ENCODE peak calls at places on chromosomes 7 and 10, in six cellular contexts. One of them, this sample, is unnamed.

GRCh38 chr7:20407585-20408466 is 77.1 kb downstream of the ITGB8 start:
- DNase-seq in A673: peak
- DNase-seq in tibial artery: peak
- DNase-seq in CD8-positive, alpha-beta memory T cell: no peak
- DNase-seq in ovary: peak
- DNase-seq in AG04450: no peak
- DNase-seq in this sample: no peak

GRCh38 chr7:54992876-54993490 is 25.8 kb upstream of the EGFR start:
- DNase-seq in CD8-positive, alpha-beta memory T cell: no peak
- DNase-seq in A673: no peak
- DNase-seq in tibial artery: no peak
- DNase-seq in AG04450: no peak
- DNase-seq in ovary: no peak
- DNase-seq in this sample: no peak

GRCh38 chr7:10724449-10724848 is 249.2 kb upstream of the PHF14 start:
- DNase-seq in tibial artery: no peak
- DNase-seq in ovary: no peak
- DNase-seq in CD8-positive, alpha-beta memory T cell: no peak
- DNase-seq in A673: no peak
- DNase-seq in AG04450: no peak
- DNase-seq in this sample: no peak

GRCh38 chr10:132296671-132297443 is 10.9 kb downstream of the STK32C start:
- DNase-seq in tibial artery: no peak
- DNase-seq in ovary: no peak
- DNase-seq in AG04450: no peak
- DNase-seq in CD8-positive, alpha-beta memory T cell: no peak
- DNase-seq in A673: no peak
- DNase-seq in this sample: peak

GRCh38 chr10:47073967-47074366 is 162.7 kb downstream of the PTPN20 start:
- DNase-seq in CD8-positive, alpha-beta memory T cell: no peak
- DNase-seq in A673: no peak
- DNase-seq in tibial artery: no peak
- DNase-seq in AG04450: no peak
- DNase-seq in ovary: no peak
- DNase-seq in this sample: no peak

GRCh38 chr7:77982926-77983550 is 184.5 kb downstream of the PHTF2 start:
- DNase-seq in CD8-positive, alpha-beta memory T cell: no peak
- DNase-seq in AG04450: no peak
- DNase-seq in ovary: no peak
- DNase-seq in tibial artery: no peak
- DNase-seq in A673: peak
- DNase-seq in this sample: no peak

GRCh38 chr10:91340613-91341362 is 69.4 kb upstream of the HECTD2 start:
- DNase-seq in AG04450: peak
- DNase-seq in A673: peak
- DNase-seq in tibial artery: peak
- DNase-seq in CD8-positive, alpha-beta memory T cell: no peak
- DNase-seq in ovary: no peak
- DNase-seq in this sample: no peak

GRCh38 chr7:127396184-127396583 is 3.7 kb upstream of the ZNF800 start:
- DNase-seq in tibial artery: no peak
- DNase-seq in A673: peak
- DNase-seq in CD8-positive, alpha-beta memory T cell: no peak
- DNase-seq in AG04450: no peak
- DNase-seq in ovary: no peak
- DNase-seq in this sample: no peak

GRCh38 chr10:104581884-104582603 is 59.0 kb upstream of the SORCS3 start:
- DNase-seq in ovary: no peak
- DNase-seq in tibial artery: no peak
- DNase-seq in CD8-positive, alpha-beta memory T cell: no peak
- DNase-seq in AG04450: peak
- DNase-seq in A673: no peak
- DNase-seq in this sample: no peak

GRCh38 chr10:3976718-3977117 is 191.7 kb upstream of the KLF6 start:
- DNase-seq in ovary: no peak
- DNase-seq in A673: no peak
- DNase-seq in CD8-positive, alpha-beta memory T cell: no peak
- DNase-seq in tibial artery: no peak
- DNase-seq in AG04450: no peak
- DNase-seq in this sample: no peak

GRCh38 chr7:47758546-47758945 is 176.6 kb upstream of the TNS3 start:
- DNase-seq in AG04450: no peak
- DNase-seq in A673: no peak
- DNase-seq in ovary: peak
- DNase-seq in tibial artery: peak
- DNase-seq in CD8-positive, alpha-beta memory T cell: no peak
- DNase-seq in this sample: no peak

GRCh38 chr10:11705687-11706086 is 36.5 kb upstream of the ECHDC3 start:
- DNase-seq in AG04450: no peak
- DNase-seq in A673: no peak
- DNase-seq in tibial artery: no peak
- DNase-seq in ovary: no peak
- DNase-seq in CD8-positive, alpha-beta memory T cell: no peak
- DNase-seq in this sample: no peak

GRCh38 chr10:88125766-88126165 is 262.3 kb downstream of the PTEN start:
- DNase-seq in ovary: no peak
- DNase-seq in A673: no peak
- DNase-seq in AG04450: no peak
- DNase-seq in tibial artery: no peak
- DNase-seq in CD8-positive, alpha-beta memory T cell: no peak
- DNase-seq in this sample: no peak

GRCh38 chr7:30705596-30705995 is 23.3 kb upstream of the CRHR2 start:
- DNase-seq in AG04450: no peak
- DNase-seq in ovary: no peak
- DNase-seq in tibial artery: no peak
- DNase-seq in CD8-positive, alpha-beta memory T cell: no peak
- DNase-seq in A673: no peak
- DNase-seq in this sample: peak

GRCh38 chr7:123782071-123782798 is 33.4 kb upstream of the WASL start:
- DNase-seq in ovary: no peak
- DNase-seq in A673: no peak
- DNase-seq in tibial artery: no peak
- DNase-seq in CD8-positive, alpha-beta memory T cell: no peak
- DNase-seq in AG04450: no peak
- DNase-seq in this sample: no peak

DNA sequence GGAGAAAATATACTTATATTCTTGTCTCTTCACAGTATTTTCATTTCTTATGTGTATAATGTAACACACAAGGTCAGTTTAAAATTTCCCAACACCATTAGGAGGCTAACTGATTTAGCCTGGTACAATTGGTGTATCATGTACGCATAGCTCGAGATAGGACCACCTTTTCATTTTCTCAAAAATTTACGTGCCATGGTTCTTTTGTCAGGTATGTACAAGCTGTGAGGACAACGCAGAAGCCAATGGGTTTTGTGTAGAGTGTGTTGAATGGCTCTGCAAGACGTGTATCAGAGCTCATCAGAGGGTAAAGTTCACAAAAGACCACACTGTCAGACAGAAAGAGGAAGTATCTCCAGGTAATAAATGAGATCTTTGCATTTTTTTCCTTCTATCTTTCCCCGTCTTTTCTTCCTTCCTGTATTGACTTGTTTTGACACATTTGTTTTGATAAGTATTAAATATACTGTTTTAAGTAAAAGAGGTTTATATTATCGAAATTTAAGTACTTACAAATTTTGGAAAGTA is 55.0 kb downstream of the TRIM24 start:
- DNase-seq in CD8-positive, alpha-beta memory T cell: no peak
- DNase-seq in tibial artery: no peak
- DNase-seq in ovary: no peak
- DNase-seq in AG04450: no peak
- DNase-seq in A673: no peak
- DNase-seq in this sample: no peak
- H3K27ac ChIP-seq in CD8-positive, alpha-beta memory T cell: no peak
- H3K27ac ChIP-seq in tibial artery: no peak
- H3K27ac ChIP-seq in ovary: no peak
- H3K27ac ChIP-seq in AG04450: no peak
- H3K27ac ChIP-seq in A673: no peak
- H3K27ac ChIP-seq in this sample: no peak

GRCh38 chr10:83908506-83908905 is 230.8 kb upstream of the GHITM start:
- DNase-seq in AG04450: no peak
- DNase-seq in tibial artery: no peak
- DNase-seq in A673: no peak
- DNase-seq in CD8-positive, alpha-beta memory T cell: no peak
- DNase-seq in ovary: no peak
- DNase-seq in this sample: no peak
- H3K27ac ChIP-seq in AG04450: no peak
- H3K27ac ChIP-seq in tibial artery: no peak
- H3K27ac ChIP-seq in A673: no peak
- H3K27ac ChIP-seq in CD8-positive, alpha-beta memory T cell: no peak
- H3K27ac ChIP-seq in ovary: no peak
- H3K27ac ChIP-seq in this sample: no peak

GRCh38 chr7:140061607-140061930 is 1.2 kb downstream of the PARP12 start:
- DNase-seq in CD8-positive, alpha-beta memory T cell: no peak
- DNase-seq in ovary: no peak
- DNase-seq in A673: no peak
- DNase-seq in tibial artery: no peak
- DNase-seq in AG04450: no peak
- DNase-seq in this sample: no peak

GRCh38 chr7:140058517-140058916 is 4.2 kb downstream of the PARP12 start:
- DNase-seq in ovary: no peak
- DNase-seq in AG04450: no peak
- DNase-seq in CD8-positive, alpha-beta memory T cell: no peak
- DNase-seq in A673: no peak
- DNase-seq in tibial artery: no peak
- DNase-seq in this sample: no peak

GRCh38 chr7:140060788-140061606 is 1.8 kb downstream of the PARP12 start:
- DNase-seq in tibial artery: no peak
- DNase-seq in AG04450: peak
- DNase-seq in A673: no peak
- DNase-seq in ovary: peak
- DNase-seq in CD8-positive, alpha-beta memory T cell: no peak
- DNase-seq in this sample: no peak

GRCh38 chr7:140060243-140060630 is 2.5 kb downstream of the PARP12 start:
- DNase-seq in A673: no peak
- DNase-seq in CD8-positive, alpha-beta memory T cell: no peak
- DNase-seq in AG04450: no peak
- DNase-seq in tibial artery: no peak
- DNase-seq in ovary: no peak
- DNase-seq in this sample: no peak

GRCh38 chr7:140059288-140060242 is 3.2 kb downstream of the PARP12 start:
- DNase-seq in A673: peak
- DNase-seq in tibial artery: peak
- DNase-seq in ovary: peak
- DNase-seq in CD8-positive, alpha-beta memory T cell: peak
- DNase-seq in AG04450: peak
- DNase-seq in this sample: no peak
- H3K27ac ChIP-seq in A673: no peak
- H3K27ac ChIP-seq in tibial artery: peak
- H3K27ac ChIP-seq in ovary: no peak
- H3K27ac ChIP-seq in CD8-positive, alpha-beta memory T cell: peak
- H3K27ac ChIP-seq in AG04450: peak
- H3K27ac ChIP-seq in this sample: peak

GRCh38 chr7:1804310-1804709 is 134.2 kb downstream of the ELFN1 start:
- DNase-seq in A673: no peak
- DNase-seq in tibial artery: no peak
- DNase-seq in AG04450: no peak
- DNase-seq in CD8-positive, alpha-beta memory T cell: no peak
- DNase-seq in ovary: no peak
- DNase-seq in this sample: no peak
- H3K27ac ChIP-seq in A673: no peak
- H3K27ac ChIP-seq in tibial artery: no peak
- H3K27ac ChIP-seq in AG04450: no peak
- H3K27ac ChIP-seq in CD8-positive, alpha-beta memory T cell: no peak
- H3K27ac ChIP-seq in ovary: no peak
- H3K27ac ChIP-seq in this sample: no peak

GRCh38 chr10:46069771-46070463 is 23.8 kb upstream of the MSMB start:
- DNase-seq in CD8-positive, alpha-beta memory T cell: no peak
- DNase-seq in A673: no peak
- DNase-seq in tibial artery: no peak
- DNase-seq in AG04450: no peak
- DNase-seq in ovary: no peak
- DNase-seq in this sample: no peak
- H3K27ac ChIP-seq in CD8-positive, alpha-beta memory T cell: no peak
- H3K27ac ChIP-seq in A673: no peak
- H3K27ac ChIP-seq in tibial artery: no peak
- H3K27ac ChIP-seq in AG04450: no peak
- H3K27ac ChIP-seq in ovary: no peak
- H3K27ac ChIP-seq in this sample: no peak

DNA sequence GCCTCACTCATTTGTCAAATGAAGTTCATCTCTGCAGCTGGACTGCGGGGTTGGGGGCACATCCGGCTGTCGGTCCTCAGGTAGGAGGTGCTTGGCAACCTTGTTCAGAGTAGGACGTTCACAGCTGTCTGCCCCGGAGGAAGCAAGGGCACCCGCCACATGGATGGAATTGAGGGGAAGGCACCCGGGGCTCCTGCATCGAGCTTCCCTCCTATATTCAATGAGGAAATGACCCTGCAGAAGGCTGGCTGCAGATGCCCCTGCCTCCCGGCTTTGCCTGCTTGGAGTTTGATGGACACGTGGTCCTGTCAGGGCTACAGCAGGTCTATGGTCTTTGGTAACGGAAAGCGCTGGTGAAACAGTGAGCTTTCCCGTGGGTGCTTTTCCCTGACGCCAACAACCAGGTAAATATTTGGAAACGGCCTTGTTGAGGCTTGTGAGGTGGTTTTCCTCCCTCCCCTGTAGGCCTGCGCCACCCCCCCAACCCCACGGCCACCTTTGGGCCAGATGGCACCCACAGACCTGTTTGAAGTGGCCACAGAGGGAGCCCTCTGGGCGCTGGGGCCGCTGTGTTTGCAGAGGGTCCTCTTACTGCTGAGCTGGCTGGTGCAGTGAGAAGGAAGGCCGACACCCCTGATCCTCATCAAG is 32.9 kb downstream of the HTRA1 start:
- DNase-seq in A673: no peak
- DNase-seq in tibial artery: no peak
- DNase-seq in AG04450: no peak
- DNase-seq in CD8-positive, alpha-beta memory T cell: no peak
- DNase-seq in ovary: no peak
- DNase-seq in this sample: no peak
- H3K27ac ChIP-seq in A673: no peak
- H3K27ac ChIP-seq in tibial artery: peak
- H3K27ac ChIP-seq in AG04450: no peak
- H3K27ac ChIP-seq in CD8-positive, alpha-beta memory T cell: no peak
- H3K27ac ChIP-seq in ovary: no peak
- H3K27ac ChIP-seq in this sample: peak

GRCh38 chr10:80739328-80739727 is 201.6 kb downstream of the SH2D4B start:
- DNase-seq in A673: no peak
- DNase-seq in ovary: no peak
- DNase-seq in tibial artery: no peak
- DNase-seq in CD8-positive, alpha-beta memory T cell: no peak
- DNase-seq in AG04450: no peak
- DNase-seq in this sample: no peak

GRCh38 chr10:80739963-80740715 is 202.4 kb downstream of the SH2D4B start:
- DNase-seq in CD8-positive, alpha-beta memory T cell: no peak
- DNase-seq in tibial artery: no peak
- DNase-seq in AG04450: no peak
- DNase-seq in A673: no peak
- DNase-seq in ovary: no peak
- DNase-seq in this sample: no peak

GRCh38 chr10:80737209-80737608 is 199.5 kb downstream of the SH2D4B start:
- DNase-seq in AG04450: no peak
- DNase-seq in tibial artery: no peak
- DNase-seq in ovary: no peak
- DNase-seq in CD8-positive, alpha-beta memory T cell: no peak
- DNase-seq in A673: no peak
- DNase-seq in this sample: no peak

DNA sequence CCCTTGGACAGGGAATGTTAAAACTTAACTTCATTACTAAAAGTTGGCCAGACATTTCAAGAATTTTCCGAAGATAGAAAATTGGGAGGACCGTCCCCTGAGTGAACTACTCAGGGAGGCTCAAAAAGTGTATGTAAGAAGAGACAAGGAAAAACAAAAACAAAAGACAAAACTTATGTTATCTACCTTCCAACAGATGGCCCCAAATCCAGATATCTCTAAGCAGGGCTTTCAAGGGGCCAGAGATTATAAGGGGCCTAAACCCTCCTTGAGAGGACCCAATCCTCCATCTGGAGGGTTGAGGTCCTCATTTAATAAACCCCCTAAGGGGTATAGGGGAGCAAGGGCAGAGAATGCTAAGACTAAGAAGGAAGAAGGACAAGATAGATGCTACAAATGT is 203.6 kb downstream of the SH2D4B start:
- DNase-seq in tibial artery: no peak
- DNase-seq in AG04450: no peak
- DNase-seq in A673: no peak
- DNase-seq in CD8-positive, alpha-beta memory T cell: no peak
- DNase-seq in ovary: no peak
- DNase-seq in this sample: no peak
- H3K27ac ChIP-seq in tibial artery: no peak
- H3K27ac ChIP-seq in AG04450: no peak
- H3K27ac ChIP-seq in A673: no peak
- H3K27ac ChIP-seq in CD8-positive, alpha-beta memory T cell: no peak
- H3K27ac ChIP-seq in ovary: no peak
- H3K27ac ChIP-seq in this sample: no peak